ENCODE peak calls at places on chromosomes 16 and 17, in eight cellular contexts. P is KBM-7, C is small intestine, D is H54, M is stomach, Q is NCI-H510A, R is T-helper 1 cell, W is mesendoderm. U is an unnamed sample.

GRCh38 chr16:79008036-79008868 is 592.3 kb downstream of the MAF start:
- DNase-seq in P (no peak), C (no peak), D (peak), M (no peak), Q (peak), R (no peak), W (peak), U (no peak)

GRCh38 chr16:70437017-70437581 is 1.8 kb downstream of the ST3GAL2 start:
- DNase-seq in P (peak), C (no peak), D (no peak), M (no peak), Q (no peak), R (no peak), W (peak), U (peak)

GRCh38 chr17:66200685-66201092 is 8.8 kb upstream of the CEP112 start:
- DNase-seq in P (peak), C (peak), D (peak), M (peak), Q (peak), R (peak), W (peak), U (peak)

GRCh38 chr16:75092777-75093176 is 23.8 kb downstream of the LDHD start:
- DNase-seq in P (no peak), C (peak), D (no peak), M (peak), Q (no peak), R (no peak), W (no peak), U (no peak)

GRCh38 chr16:6146874-6147425 is 1049.4 kb upstream of the EEF2KMT start:
- DNase-seq in P (no peak), C (no peak), D (no peak), M (no peak), Q (no peak), R (no peak), W (peak), U (no peak)

GRCh38 chr17:28703552-28704218 is 8.0 kb downstream of the PROCA1 start:
- DNase-seq in P (no peak), C (no peak), D (no peak), M (no peak), Q (no peak), R (no peak), W (no peak), U (no peak)

GRCh38 chr17:58391302-58391984 is 25.9 kb downstream of the RNF43 start:
- DNase-seq in P (peak), C (peak), D (peak), M (peak), Q (peak), R (no peak), W (no peak), U (peak)

GRCh38 chr17:79066963-79067362 is 7.7 kb upstream of the ENGASE start:
- DNase-seq in P (no peak), C (no peak), D (no peak), M (no peak), Q (no peak), R (no peak), W (no peak), U (no peak)

GRCh38 chr17:16380640-16381495 is at the start of gene UBB:
- DNase-seq in P (no peak), C (peak), D (peak), M (peak), Q (peak), R (peak), W (peak), U (peak)